ENCODE peak calls at places on chromosomes 7 and 10, in ten cellular contexts. Y is astrocyte, T is fibroblast of lung, U is Panc1, X is transverse colon, E is PC-9, W is prostate gland, R is K562, Q is thoracic aorta, B is PC-3. A is an unnamed sample.

GRCh38 chr10:2980791-2981360 is 86.5 kb upstream of the PFKP start:
- DNase-seq in B (no peak), W (no peak), T (peak), E (no peak), X (no peak), Y (peak), R (no peak), U (no peak), Q (no peak), A (no peak)

GRCh38 chr10:57338823-57339558 is 928.7 kb downstream of the IPMK start:
- DNase-seq in W (no peak), U (peak), E (no peak), T (peak), X (no peak), R (peak), B (peak), Y (peak), Q (no peak), A (no peak)

GRCh38 chr10:111077715-111078504 is 1.1 kb downstream of the ADRA2A start:
- DNase-seq in T (no peak), U (no peak), E (no peak), B (no peak), R (no peak), X (peak), Q (no peak), Y (no peak), W (no peak), A (no peak)

GRCh38 chr7:101951757-101952156 is 134.3 kb downstream of the CUX1 start:
- DNase-seq in B (no peak), E (no peak), X (no peak), T (no peak), R (no peak), U (no peak), Y (no peak), W (no peak), Q (no peak), A (no peak)

GRCh38 chr10:86960863-86961434 is 2.5 kb downstream of the SNCG start:
- DNase-seq in E (no peak), Y (no peak), T (no peak), X (peak), B (no peak), U (no peak), Q (peak), W (no peak), R (no peak), A (no peak)

GRCh38 chr10:12419279-12419847 is 70.0 kb downstream of the CAMK1D start:
- DNase-seq in Y (peak), Q (peak), X (no peak), R (no peak), W (no peak), T (peak), E (peak), B (peak), U (peak), A (no peak)

GRCh38 chr7:115933463-115933862 is 97.1 kb downstream of the TFEC start:
- DNase-seq in U (no peak), R (no peak), B (no peak), W (no peak), T (peak), Q (no peak), Y (no peak), E (no peak), X (no peak), A (no peak)

GRCh38 chr7:95963446-95963990 is 191.2 kb downstream of the DYNC1I1 start:
- DNase-seq in W (no peak), U (no peak), T (no peak), Y (no peak), R (no peak), E (no peak), B (no peak), X (no peak), Q (no peak), A (no peak)

GRCh38 chr10:102504179-102504975 is 605 bp downstream of the SUFU start:
- DNase-seq in W (peak), E (no peak), Y (no peak), T (peak), R (peak), X (peak), U (no peak), B (no peak), Q (no peak), A (no peak)

GRCh38 chr10:60534791-60535389 is 145.2 kb upstream of the ANK3 start:
- DNase-seq in X (no peak), W (no peak), E (no peak), Y (no peak), R (no peak), T (no peak), U (no peak), B (no peak), Q (no peak), A (no peak)

GRCh38 chr7:128406147-128406985 is 3.4 kb downstream of the IMPDH1 start:
- DNase-seq in X (no peak), E (no peak), U (no peak), T (no peak), B (no peak), Y (no peak), Q (no peak), R (no peak), W (no peak), A (no peak)

GRCh38 chr10:17056781-17057191 is 72.8 kb downstream of the CUBN start:
- DNase-seq in R (no peak), T (peak), Q (no peak), E (no peak), Y (peak), W (no peak), B (peak), X (no peak), U (no peak), A (no peak)

GRCh38 chr10:86938260-86938659 is 19.2 kb downstream of the MMRN2 start:
- DNase-seq in R (no peak), X (no peak), E (no peak), B (no peak), U (no peak), T (no peak), Y (no peak), W (no peak), Q (peak), A (no peak)

GRCh38 chr7:127390817-127391590 is 1.5 kb downstream of the ZNF800 start:
- DNase-seq in R (no peak), U (no peak), E (peak), T (no peak), X (no peak), B (no peak), Q (no peak), W (no peak), Y (no peak), A (no peak)

GRCh38 chr10:78300526-78300925 is 266.9 kb downstream of the RPS24 start:
- DNase-seq in X (no peak), B (no peak), T (no peak), Y (no peak), U (no peak), R (no peak), E (no peak), W (no peak), Q (no peak), A (no peak)

GRCh38 chr7:143410523-143411004 is 1.9 kb upstream of the EPHA1 start:
- DNase-seq in E (no peak), R (no peak), Q (no peak), U (no peak), Y (peak), W (no peak), X (no peak), B (no peak), T (peak), A (no peak)
- H3K27ac ChIP-seq in E (no peak), R (no peak), Q (no peak), U (no peak), Y (no peak), W (no peak), X (peak), B (no peak), T (no peak), A (no peak)

DNA sequence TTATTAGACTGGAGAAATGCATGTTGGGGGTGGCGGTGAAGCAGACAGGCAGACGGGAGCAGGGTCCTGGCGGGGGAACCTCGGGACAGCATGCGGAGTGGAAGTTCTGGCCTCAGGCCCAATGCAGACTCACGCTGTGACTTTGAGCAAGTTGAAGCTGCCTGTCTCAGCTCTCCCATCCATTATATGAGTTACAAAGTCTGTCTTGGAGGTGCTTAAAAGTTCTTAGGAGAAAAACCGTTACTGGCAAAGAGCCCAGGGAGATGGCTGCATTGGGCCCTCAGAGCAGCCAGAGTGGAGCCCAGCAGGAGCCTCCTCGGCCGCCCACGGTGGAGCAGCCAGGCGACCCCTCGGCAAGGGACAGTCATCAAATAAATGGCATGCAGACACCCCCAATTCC is 509.5 kb downstream of the PLXNA4 start:
- DNase-seq in T (peak), W (no peak), E (no peak), U (no peak), B (no peak), Q (peak), X (peak), R (no peak), Y (peak), A (no peak)
- H3K27ac ChIP-seq in T (peak), W (peak), E (peak), U (no peak), B (peak), Q (peak), X (peak), R (no peak), Y (peak), A (no peak)

DNA sequence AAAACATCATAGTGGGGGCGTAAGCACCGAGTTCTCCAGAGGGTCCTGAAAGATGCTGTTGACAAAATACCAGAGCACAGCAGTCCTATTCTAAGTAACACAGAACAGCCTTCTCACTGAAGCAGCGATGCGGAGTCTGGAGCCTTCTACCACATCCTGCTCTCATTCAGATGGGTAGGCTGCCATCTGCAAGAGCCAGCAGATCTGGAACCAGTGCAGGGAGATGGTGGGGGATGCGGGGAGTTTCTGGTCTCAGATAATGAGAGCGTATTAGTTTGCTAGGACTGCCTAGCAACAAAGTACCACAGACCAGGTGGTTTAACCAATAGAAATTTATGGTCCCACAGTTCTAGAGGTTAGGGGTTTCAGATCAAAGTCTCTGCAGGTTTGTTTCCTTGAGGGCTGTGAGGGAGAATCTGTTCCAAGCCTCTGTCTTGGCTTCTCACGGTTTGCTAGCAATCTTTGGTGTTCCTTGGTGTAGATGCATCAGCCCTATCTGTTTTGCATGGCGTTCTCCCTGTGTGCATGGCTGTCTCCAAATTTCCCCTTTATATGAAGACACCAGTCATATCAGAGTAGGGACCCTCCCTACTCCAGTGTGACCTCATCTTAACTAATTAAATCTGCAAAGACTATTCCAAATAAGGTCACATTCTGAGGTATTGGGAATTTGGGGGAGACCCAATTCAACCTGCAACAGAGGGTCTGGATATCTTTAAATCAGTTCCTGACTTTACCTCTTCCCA is 52.0 kb upstream of the STEAP1B start:
- DNase-seq in U (no peak), Q (no peak), R (no peak), X (no peak), W (no peak), T (no peak), Y (no peak), B (no peak), E (no peak), A (no peak)
- H3K27ac ChIP-seq in U (no peak), Q (no peak), R (no peak), X (no peak), W (no peak), T (no peak), Y (no peak), B (no peak), E (no peak), A (no peak)

DNA sequence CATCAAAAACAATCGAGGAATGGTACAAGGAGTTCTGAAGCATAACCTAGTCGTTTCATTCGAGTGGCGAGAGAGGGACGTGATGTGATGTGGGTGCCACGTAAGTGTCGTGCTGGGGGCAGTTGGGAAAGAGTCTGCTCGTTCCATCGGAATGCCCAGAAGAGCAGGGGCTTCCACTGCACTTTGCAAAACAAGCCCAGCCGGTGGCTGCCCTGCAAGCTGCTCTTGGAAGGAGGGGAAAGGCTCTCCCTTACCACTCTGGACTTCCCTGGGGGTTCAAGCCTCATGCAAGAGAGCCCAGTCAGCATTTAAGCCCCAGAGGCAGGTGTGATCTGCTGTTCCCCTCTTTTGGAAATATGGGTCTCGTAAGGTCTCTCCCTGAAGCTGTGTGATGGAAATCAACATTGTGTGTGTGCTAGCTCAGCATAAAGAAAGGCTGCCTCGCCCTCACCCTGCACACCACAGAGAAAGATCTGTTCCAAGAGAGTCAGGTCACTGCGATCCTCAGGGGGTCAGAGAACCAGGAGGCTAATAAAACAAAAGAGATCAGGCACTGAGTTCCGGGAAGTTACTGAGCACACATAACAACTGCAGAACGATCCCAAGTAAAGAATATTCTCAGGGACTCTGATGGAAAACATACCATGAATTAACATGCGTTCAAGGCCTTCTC is 212.6 kb downstream of the ADAM12 start:
- DNase-seq in Y (no peak), E (no peak), X (no peak), Q (no peak), T (no peak), W (no peak), B (no peak), R (no peak), U (no peak), A (no peak)
- H3K27ac ChIP-seq in Y (peak), E (no peak), X (no peak), Q (no peak), T (no peak), W (no peak), B (no peak), R (no peak), U (no peak), A (no peak)

DNA sequence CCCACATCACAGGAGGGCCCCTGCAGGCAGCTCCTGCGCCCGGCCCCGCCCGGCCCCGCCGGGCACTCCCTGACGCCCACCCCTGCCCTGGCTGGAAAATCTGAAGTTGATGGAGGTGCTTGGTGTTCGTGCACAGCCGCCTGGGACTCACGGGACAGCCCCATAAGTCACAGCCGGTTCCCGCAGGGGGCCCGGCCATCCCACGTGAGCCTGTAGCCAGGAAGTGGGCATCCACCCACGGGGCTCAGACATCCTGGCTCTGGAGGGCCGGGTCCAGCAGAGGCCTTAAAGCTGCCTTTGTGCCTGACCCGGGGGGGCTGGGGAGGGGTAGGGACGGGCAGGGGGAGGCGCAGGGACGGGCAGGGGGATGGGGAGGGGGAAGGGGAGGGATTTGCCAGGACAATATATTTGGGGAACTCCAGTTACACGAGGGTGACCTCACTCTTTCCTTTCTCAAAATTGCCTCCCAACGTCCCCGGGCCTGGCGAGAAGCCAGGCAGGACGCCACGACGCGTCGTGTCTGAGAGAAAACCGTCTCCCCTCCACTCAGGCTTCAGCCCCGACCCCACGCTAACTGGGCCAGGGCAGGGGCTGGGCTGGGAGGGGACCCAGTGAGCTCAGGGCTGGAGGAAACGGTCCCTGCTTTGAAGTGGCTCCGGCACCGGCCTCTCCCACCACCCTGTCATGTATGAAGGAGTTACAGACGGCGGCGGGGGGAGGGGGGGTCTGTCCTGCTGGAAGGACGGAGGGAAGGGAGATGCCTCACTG is 82.1 kb upstream of the PDGFA start:
- DNase-seq in X (peak), W (no peak), T (no peak), U (no peak), R (no peak), B (no peak), Y (no peak), Q (peak), E (no peak), A (no peak)
- H3K27ac ChIP-seq in X (peak), W (peak), T (no peak), U (no peak), R (peak), B (no peak), Y (peak), Q (peak), E (no peak), A (no peak)

GRCh38 chr10:339038-339391 is 203.8 kb downstream of the ZMYND11 start:
- DNase-seq in T (no peak), R (no peak), B (peak), Q (no peak), X (no peak), W (no peak), Y (no peak), E (peak), U (no peak), A (no peak)
- H3K27ac ChIP-seq in T (no peak), R (no peak), B (peak), Q (peak), X (no peak), W (no peak), Y (peak), E (no peak), U (no peak), A (peak)

DNA sequence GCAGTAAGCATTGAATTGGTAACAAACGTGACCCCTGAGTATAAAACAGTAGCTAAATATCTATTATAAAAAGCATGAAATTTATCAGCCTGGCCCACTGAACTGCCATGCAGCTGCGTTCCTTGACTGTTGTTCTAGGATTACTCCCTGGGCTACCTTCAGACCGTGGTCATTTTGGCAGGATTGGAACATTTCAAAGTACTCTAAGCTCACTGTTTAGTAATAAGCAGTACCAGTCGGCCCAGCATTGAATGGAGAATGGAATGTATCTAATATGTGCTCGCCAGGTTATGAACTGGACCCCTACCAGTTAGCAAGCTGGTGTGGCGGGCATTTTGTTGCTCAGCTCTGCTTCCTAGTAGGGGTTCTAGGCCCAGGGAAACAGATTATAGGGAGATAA is 112.2 kb downstream of the SEMA3C start:
- DNase-seq in Y (peak), W (no peak), E (no peak), B (no peak), Q (no peak), R (no peak), X (no peak), T (no peak), U (no peak), A (no peak)
- H3K27ac ChIP-seq in Y (no peak), W (no peak), E (no peak), B (no peak), Q (peak), R (no peak), X (no peak), T (no peak), U (peak), A (no peak)

GRCh38 chr7:10618934-10619333 is 354.7 kb upstream of the PHF14 start:
- DNase-seq in U (no peak), E (no peak), Q (no peak), W (no peak), Y (no peak), B (no peak), T (no peak), R (no peak), X (no peak), A (no peak)
- H3K27ac ChIP-seq in U (no peak), E (no peak), Q (no peak), W (no peak), Y (no peak), B (no peak), T (no peak), R (no peak), X (no peak), A (no peak)

DNA sequence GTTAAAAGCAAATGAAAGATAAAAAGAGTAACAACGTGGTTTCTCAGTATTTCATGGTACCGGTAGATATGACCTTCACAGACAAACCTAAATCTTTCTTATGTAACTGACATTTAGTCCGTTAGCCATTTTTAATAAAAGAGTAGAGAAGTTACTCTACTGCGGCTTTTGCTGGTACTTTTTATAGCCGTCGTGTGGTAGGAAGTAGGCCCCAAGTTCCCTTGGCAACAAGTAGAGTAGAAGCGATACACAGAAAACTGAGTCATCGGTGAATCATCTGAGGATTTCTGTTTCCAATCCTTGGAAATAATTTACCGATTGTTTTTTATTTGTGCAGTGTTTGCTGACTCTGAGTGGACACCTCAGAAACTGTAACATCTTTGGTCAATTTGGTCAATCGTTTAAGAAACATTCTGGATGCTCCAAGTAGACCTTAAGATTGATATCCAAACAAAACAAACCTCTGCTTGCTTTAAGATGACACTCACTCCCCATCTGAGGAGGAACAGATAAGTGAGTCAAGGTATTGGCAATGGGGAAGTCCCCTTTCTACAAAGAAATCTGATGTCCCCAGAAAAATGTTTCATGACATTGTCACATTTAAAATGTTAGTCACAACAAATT is 63.9 kb upstream of the AHR start:
- DNase-seq in X (peak), R (peak), W (no peak), Y (peak), T (peak), B (peak), Q (no peak), E (peak), U (peak), A (no peak)
- H3K27ac ChIP-seq in X (peak), R (peak), W (no peak), Y (peak), T (peak), B (peak), Q (peak), E (peak), U (peak), A (peak)

GRCh38 chr7:4882169-4882741 is 1.3 kb downstream of the RADIL start:
- DNase-seq in E (peak), B (peak), T (peak), Y (peak), Q (peak), U (no peak), X (peak), W (peak), R (peak), A (no peak)
- H3K27ac ChIP-seq in E (no peak), B (no peak), T (peak), Y (no peak), Q (peak), U (no peak), X (peak), W (peak), R (no peak), A (peak)